ENCODE peak calls at places on chromosomes 1 and 21, in five cellular contexts. F, N, V, D and H are unnamed samples.

GRCh38 chr1:86922445-86922844 is 8.0 kb downstream of the HS2ST1 start:
- DNase-seq in F (no peak), N (no peak), V (no peak), D (no peak), H (no peak)

GRCh38 chr1:169493251-169493650 is 7.5 kb upstream of the SLC19A2 start:
- DNase-seq in F (no peak), N (no peak), V (no peak), D (no peak), H (no peak)

GRCh38 chr1:232853994-232854532 is 48.8 kb downstream of the MAP10 start:
- DNase-seq in F (no peak), N (no peak), V (no peak), D (no peak), H (no peak)

GRCh38 chr1:227996187-227996950 is 10.4 kb upstream of the WNT3A start:
- DNase-seq in F (no peak), N (no peak), V (no peak), D (no peak), H (no peak)

GRCh38 chr1:202274611-202275010 is 67.1 kb downstream of the UBE2T start:
- DNase-seq in F (no peak), N (no peak), V (no peak), D (peak), H (peak)

GRCh38 chr1:116667577-116668105 is at the start of gene IGSF3:
- DNase-seq in F (peak), N (peak), V (peak), D (peak), H (peak)

GRCh38 chr1:5650283-5651026 is 341.8 kb downstream of the NPHP4 start:
- DNase-seq in F (no peak), N (no peak), V (no peak), D (no peak), H (no peak)

GRCh38 chr1:99943238-99943794 is 26.5 kb upstream of the SLC35A3 start:
- DNase-seq in F (no peak), N (no peak), V (no peak), D (no peak), H (no peak)

GRCh38 chr1:33852711-33853110 is 11.2 kb upstream of the HMGB4 start:
- DNase-seq in F (no peak), N (no peak), V (no peak), D (no peak), H (no peak)

GRCh38 chr1:224014328-224014649 is 99.6 kb upstream of the FBXO28 start:
- DNase-seq in F (no peak), N (no peak), V (no peak), D (no peak), H (no peak)

GRCh38 chr1:58896211-58897183 is 112.7 kb upstream of the JUN start:
- DNase-seq in F (peak), N (no peak), V (no peak), D (no peak), H (no peak)

GRCh38 chr1:5286244-5286643 is 631.8 kb downstream of the AJAP1 start:
- DNase-seq in F (no peak), N (no peak), V (no peak), D (peak), H (no peak)

GRCh38 chr1:166910396-166910994 is 34.4 kb upstream of the TADA1 start:
- DNase-seq in F (peak), N (no peak), V (peak), D (peak), H (peak)

GRCh38 chr1:114078116-114078515 is 75.6 kb downstream of the SYT6 start:
- DNase-seq in F (no peak), N (no peak), V (no peak), D (no peak), H (no peak)

GRCh38 chr1:3541930-3542329 is 69.4 kb downstream of the MEGF6 start:
- DNase-seq in F (no peak), N (no peak), V (no peak), D (no peak), H (no peak)

GRCh38 chr21:46153259-46154154 is 1.9 kb downstream of the FTCD start:
- DNase-seq in F (peak), N (peak), V (no peak), D (peak), H (no peak)

GRCh38 chr1:246043556-246043955 is 463.5 kb downstream of the SMYD3 start:
- DNase-seq in F (no peak), N (no peak), V (no peak), D (no peak), H (no peak)

GRCh38 chr1:207342351-207342750 is 20.9 kb downstream of the CD55 start:
- DNase-seq in F (no peak), N (no peak), V (no peak), D (no peak), H (no peak)

GRCh38 chr1:28812669-28813468 is 899 bp downstream of the OPRD1 start:
- DNase-seq in F (no peak), N (no peak), V (no peak), D (peak), H (no peak)

GRCh38 chr1:226635456-226635941 is 86.9 kb downstream of the STUM start:
- DNase-seq in F (no peak), N (no peak), V (no peak), D (peak), H (no peak)

GRCh38 chr1:15128520-15129313 is 24.8 kb upstream of the TMEM51 start:
- DNase-seq in F (peak), N (peak), V (peak), D (peak), H (peak)

GRCh38 chr1:117559139-117559538 is 46.7 kb upstream of the TENT5C start:
- DNase-seq in F (no peak), N (no peak), V (no peak), D (no peak), H (no peak)